ENCODE peak calls at places on chromosome 10, in nine cellular contexts. W is left ventricle myocardium inferior, I is HepG2, P is ovary, M is foreskin fibroblast, V is ascending aorta, S is DND-41, U is right lobe of liver, H is RWPE2. E is an unnamed sample.

GRCh38 chr10:28975891-28976471 is 298.7 kb downstream of the BAMBI start:
- DNase-seq in M (no peak), P (no peak), W (no peak), I (peak), U (no peak), V (no peak), S (no peak), H (no peak), E (peak)

GRCh38 chr10:94334857-94335256 is 27.9 kb downstream of the NOC3L start:
- DNase-seq in U (no peak), W (no peak), S (no peak), V (no peak), I (no peak), P (no peak), M (no peak), H (no peak), E (no peak)

GRCh38 chr10:125846894-125847293 is 23.5 kb downstream of the BCCIP start:
- DNase-seq in U (no peak), P (no peak), V (no peak), H (no peak), S (no peak), M (no peak), W (no peak), I (no peak), E (no peak)

GRCh38 chr10:76333331-76333730 is 901.9 kb downstream of the LRMDA start:
- DNase-seq in V (no peak), P (no peak), S (no peak), I (no peak), H (no peak), U (no peak), M (no peak), W (no peak), E (no peak)

GRCh38 chr10:34771106-34771505 is 44.0 kb downstream of the PARD3 start:
- DNase-seq in V (no peak), H (no peak), W (no peak), U (no peak), P (no peak), S (no peak), M (no peak), I (no peak), E (no peak)

GRCh38 chr10:91683976-91684375 is 51.1 kb upstream of the PPP1R3C start:
- DNase-seq in V (no peak), W (no peak), I (no peak), H (no peak), S (no peak), U (no peak), P (no peak), M (peak), E (peak)

GRCh38 chr10:124892031-124892430 is 49.9 kb upstream of the ZRANB1 start:
- DNase-seq in I (no peak), H (no peak), V (no peak), W (peak), P (no peak), U (peak), S (no peak), M (no peak), E (no peak)

GRCh38 chr10:71285180-71285545 is 33.9 kb upstream of the SLC29A3 start:
- DNase-seq in P (peak), H (no peak), U (no peak), M (peak), S (peak), I (peak), V (no peak), W (no peak), E (no peak)

DNA sequence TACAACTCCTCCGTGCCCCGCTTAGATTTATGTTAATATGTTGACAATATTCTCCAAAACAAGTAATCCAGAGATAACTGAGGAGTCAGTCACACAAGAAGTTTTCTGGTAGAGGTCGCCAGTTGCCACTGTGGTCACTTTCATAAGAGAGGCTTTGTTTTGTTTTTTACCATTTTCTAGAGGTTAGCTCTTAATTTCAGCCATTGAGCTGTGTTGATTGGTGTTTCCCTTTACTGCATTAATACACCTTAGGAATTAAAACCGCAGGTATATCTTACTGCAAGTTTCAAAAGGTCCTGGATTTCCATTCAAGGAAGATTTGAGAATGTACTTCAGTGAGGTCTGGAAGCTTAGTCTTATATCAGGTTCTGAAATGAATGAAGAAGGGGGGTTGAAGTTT is 3.5 kb downstream of the BMI1 start:
- DNase-seq in I (no peak), W (no peak), M (no peak), H (no peak), U (no peak), P (no peak), V (no peak), S (no peak), E (no peak)
- H3K4me3 ChIP-seq in I (peak), W (peak), M (peak), H (no peak), U (no peak), P (no peak), V (peak), S (peak), E (no peak)

DNA sequence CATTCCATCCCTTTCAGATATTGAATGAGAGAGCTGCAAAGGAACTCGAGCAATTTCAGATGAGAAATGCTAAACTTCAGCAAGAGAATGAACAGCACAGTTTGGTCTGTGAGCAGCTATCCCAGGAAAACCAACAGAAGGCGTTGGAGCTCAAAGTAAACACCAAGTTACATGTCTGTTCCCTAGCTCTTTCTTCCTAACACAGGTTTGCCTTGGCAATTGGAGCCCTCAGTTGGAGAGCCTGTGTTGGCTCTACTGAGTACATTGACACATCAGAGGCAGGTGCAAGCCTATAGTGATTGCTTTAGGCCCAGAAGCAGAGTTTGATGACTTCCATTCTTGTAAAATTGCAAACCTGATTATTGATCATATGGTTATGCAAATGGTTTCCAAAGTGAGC is 14.8 kb downstream of the CFAP58 start:
- DNase-seq in U (no peak), I (no peak), P (no peak), V (no peak), S (no peak), M (no peak), H (no peak), W (no peak), E (no peak)
- H3K4me3 ChIP-seq in U (no peak), I (no peak), P (no peak), V (no peak), S (no peak), M (no peak), H (no peak), W (no peak), E (no peak)

DNA sequence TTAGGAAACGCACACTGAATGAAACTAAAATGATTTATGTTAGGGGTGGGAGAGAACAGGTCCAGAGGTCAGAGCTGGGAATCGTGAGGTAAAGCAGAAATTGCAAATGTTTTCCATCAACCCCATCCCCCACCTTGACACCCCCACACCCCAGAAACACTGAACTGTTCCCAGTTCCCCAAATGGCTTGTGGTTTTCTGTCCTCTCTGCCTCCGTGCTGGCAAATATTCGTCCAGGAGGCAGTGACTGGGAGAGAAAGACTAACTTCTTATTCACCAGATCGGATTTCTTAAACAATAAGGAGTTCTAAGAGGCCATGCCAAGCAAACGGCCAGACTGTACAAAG is 732 bp upstream of the RASSF4 start:
- DNase-seq in M (no peak), I (no peak), W (no peak), P (no peak), S (no peak), U (no peak), V (no peak), H (no peak), E (no peak)
- H3K4me3 ChIP-seq in M (peak), I (peak), W (peak), P (peak), S (peak), U (peak), V (peak), H (peak), E (peak)

DNA sequence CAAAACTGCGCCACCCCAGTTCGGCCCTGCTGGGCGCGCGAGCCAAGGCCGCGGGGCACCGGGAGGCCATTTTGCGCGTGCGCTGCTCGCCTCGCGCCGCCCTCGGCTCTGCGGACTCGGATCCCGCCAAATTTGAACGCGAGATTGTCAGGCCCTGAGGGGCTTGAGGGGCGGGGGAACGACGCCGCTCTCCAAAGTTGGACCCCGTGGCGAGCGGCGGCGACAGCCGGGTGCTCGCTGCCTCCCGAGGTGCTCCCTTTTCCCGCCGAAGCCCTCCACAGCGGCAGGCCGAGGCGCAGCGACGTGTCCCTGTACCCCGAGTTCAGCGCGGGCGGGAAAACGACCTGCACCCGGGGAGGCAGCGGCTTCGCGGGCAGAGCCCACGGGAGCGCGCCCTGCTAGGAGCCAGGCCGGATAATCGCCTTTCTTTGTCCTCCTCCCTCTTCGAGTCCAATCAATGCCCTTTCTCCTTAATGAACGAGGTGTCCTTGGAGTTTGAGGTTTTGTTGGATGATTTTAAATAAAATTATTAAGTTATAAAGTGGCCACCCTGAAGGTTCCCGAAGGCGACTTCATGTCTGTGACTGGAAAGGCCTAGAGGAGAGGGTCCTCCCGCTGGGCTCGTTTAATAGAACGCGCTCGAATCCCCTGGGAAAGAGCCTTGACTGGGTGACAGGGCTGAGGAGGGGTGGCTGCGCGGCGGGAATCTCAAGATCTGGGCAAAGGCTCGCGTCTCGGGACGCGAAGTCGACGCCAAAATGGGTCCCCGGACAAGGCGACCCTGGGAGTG is 10.7 kb upstream of the SPAG6 start:
- DNase-seq in P (peak), M (no peak), V (no peak), I (no peak), U (no peak), W (no peak), S (no peak), H (no peak), E (no peak)
- H3K4me3 ChIP-seq in P (peak), M (peak), V (peak), I (no peak), U (peak), W (peak), S (no peak), H (peak), E (peak)

DNA sequence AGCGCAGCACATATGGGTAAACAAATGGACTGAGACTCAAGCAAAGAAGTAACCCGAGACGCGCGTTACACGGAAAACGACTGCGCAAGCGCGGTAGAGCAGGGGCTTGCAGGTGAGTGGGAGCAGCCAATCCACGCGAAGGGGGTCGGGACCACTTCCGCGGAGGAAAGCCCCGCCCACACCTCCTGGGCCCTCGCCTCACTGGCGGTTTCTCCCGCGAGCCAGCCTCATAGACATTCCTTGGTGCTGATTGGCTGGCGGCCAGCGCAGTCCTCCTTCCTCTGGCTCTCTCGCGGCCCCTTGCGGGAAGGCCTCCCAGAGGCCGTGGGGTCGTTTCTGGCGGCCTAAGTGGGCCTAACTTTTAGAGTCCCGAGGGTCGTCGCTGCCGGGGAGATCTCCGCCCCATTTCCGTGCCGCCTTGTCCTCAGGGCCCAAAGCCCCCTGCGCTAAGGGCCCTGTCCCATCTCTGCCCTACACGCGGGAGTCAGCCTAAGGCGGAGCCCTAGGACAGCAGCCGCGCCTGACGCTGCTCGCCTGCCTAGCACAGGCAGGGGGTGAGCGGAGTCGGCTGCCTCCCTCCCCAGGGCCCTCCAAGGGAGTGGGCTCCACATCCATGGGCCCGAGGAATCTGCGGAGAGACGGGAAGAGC is 9.1 kb upstream of the FXYD4 start:
- DNase-seq in W (peak), I (no peak), S (no peak), U (peak), M (peak), V (peak), H (peak), P (peak), E (peak)
- H3K4me3 ChIP-seq in W (peak), I (no peak), S (no peak), U (peak), M (peak), V (peak), H (peak), P (peak), E (peak)

DNA sequence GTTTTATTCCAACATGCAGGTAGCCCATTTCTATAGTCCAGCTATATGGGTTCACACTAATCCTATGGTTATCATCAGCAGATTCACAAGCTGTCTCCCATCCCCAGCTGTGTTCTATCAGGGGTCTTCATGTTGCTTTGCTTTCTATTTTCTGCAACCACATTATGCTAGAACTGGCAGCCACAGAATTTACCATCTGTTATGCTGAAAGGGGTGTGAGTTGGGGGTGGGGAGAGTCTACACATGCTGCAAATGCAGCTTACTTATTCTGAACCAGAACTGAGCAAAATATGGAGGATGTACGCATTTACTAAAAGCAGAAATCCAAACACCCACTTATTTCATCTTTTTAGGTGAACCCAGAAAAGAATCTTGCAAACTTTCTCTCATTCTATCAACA is 32.9 kb downstream of the SHTN1 start:
- DNase-seq in V (no peak), P (no peak), U (no peak), H (no peak), M (no peak), S (no peak), I (no peak), W (no peak), E (no peak)
- H3K4me3 ChIP-seq in V (no peak), P (no peak), U (no peak), H (no peak), M (no peak), S (no peak), I (no peak), W (no peak), E (no peak)

DNA sequence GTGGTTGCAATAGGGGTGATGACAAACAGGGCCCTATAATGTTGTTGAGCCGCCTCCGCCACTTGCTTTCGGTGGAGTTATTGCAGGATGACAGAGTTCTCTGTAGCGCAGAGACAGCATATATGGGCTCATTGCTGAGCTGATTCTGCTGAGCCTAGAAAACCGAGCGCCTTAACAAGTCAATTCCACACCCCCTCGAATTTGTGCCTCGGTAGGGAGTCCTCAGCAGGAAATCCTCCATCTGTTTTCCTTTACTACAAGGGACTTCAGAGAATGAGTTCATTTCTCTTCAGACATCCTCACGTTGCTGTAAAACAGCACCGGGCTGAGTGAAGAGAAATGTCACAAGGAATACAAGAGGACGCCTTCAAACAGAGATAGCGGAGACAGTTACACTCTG is 90.7 kb upstream of the KIAA1217 start:
- DNase-seq in U (no peak), V (no peak), W (no peak), H (no peak), P (no peak), I (no peak), S (no peak), M (no peak), E (no peak)
- H3K4me3 ChIP-seq in U (no peak), V (peak), W (peak), H (no peak), P (no peak), I (no peak), S (no peak), M (no peak), E (no peak)

DNA sequence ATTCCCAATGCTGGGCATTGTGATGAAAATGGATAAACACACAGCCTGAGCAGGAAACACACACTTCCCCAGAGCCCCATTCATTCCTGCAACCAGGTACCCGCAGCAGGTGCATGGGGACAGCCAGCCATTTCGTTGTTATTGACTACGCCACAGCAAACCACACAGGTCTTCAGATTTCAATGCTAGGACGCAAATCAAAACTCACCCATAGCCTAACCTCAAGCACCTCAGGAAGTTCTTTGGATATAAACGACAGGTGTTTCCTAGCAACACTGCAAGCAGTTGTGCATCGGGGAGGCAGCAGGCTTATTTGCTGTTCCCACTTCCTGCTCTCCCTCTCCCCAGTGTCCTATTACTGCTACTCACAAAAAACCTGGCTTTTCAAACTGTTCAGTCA is 176.4 kb upstream of the FRMD4A start:
- DNase-seq in M (no peak), U (no peak), P (no peak), H (no peak), I (no peak), V (no peak), S (peak), W (no peak), E (no peak)
- H3K4me3 ChIP-seq in M (no peak), U (no peak), P (no peak), H (no peak), I (no peak), V (no peak), S (no peak), W (no peak), E (no peak)

GRCh38 chr10:23341004-23341403 is 3.6 kb downstream of the C10orf67 start:
- DNase-seq in I (no peak), H (no peak), U (no peak), S (peak), W (no peak), P (no peak), M (peak), V (no peak), E (no peak)
- H3K4me3 ChIP-seq in I (no peak), H (no peak), U (no peak), S (no peak), W (no peak), P (no peak), M (no peak), V (no peak), E (no peak)

E was measured in astrocyte of the spinal cord.